ENCODE peak calls at places on chromosome X, in ten cellular contexts. L is Right ventricle myocardium inferior; I is GM12891; Z is activated naive CD4-positive, alpha-beta T cell; N is transverse colon; A is GM06990; H is brain microvascular endothelial cell; V is NCI-H1092; X is fibroblast of lung; T is posterior cingulate gyrus. O is an unnamed sample.

GRCh38 chrX:51894697-51895336 is 1.4 kb downstream of the MAGED1 start:
- DNase-seq in L (no peak), I (peak; percentile 27), Z (no peak), T (no peak), X (peak; percentile 42), N (peak; percentile 27), A (peak; percentile 31), V (peak; percentile 13), H (no peak), O (no peak)

GRCh38 chrX:49176421-49177326 is 5.0 kb downstream of the PLP2 start:
- DNase-seq in V (no peak), X (no peak), A (no peak), I (no peak), T (no peak), L (no peak), Z (no peak), H (no peak), N (no peak), O (no peak)

GRCh38 chrX:14356401-14356800 is 172.9 kb upstream of the GLRA2 start:
- DNase-seq in I (no peak), X (peak; percentile 1), H (peak; percentile 61), Z (no peak), V (no peak), N (no peak), T (no peak), A (no peak), L (no peak), O (no peak)

GRCh38 chrX:24100713-24101112 is 46.0 kb downstream of the EIF2S3 start:
- DNase-seq in T (no peak), V (no peak), H (peak; percentile 63), L (no peak), A (no peak), I (no peak), X (peak; percentile 68), Z (no peak), N (no peak), O (no peak)

GRCh38 chrX:35696760-35697234 is 101.3 kb upstream of the MAGEB16 start:
- DNase-seq in Z (no peak), N (no peak), V (no peak), T (no peak), A (no peak), X (no peak), I (no peak), L (no peak), H (no peak), O (no peak)

GRCh38 chrX:15277594-15277993 is 7.7 kb upstream of the ASB9 start:
- DNase-seq in A (no peak), I (no peak), V (no peak), T (no peak), X (no peak), N (no peak), L (no peak), Z (no peak), H (no peak), O (no peak)

GRCh38 chrX:23667239-23668177 is at the start of gene PRDX4:
- DNase-seq in Z (peak; percentile 35), N (peak; percentile 90), I (peak; percentile 52), V (peak; percentile 83), H (peak; percentile 78), T (peak; percentile 71), X (peak; percentile 81), A (peak; percentile 93), L (peak; percentile 95), O (no peak)

GRCh38 chrX:48648299-48648698 is 35.3 kb upstream of the WAS start:
- DNase-seq in T (no peak), A (no peak), I (no peak), H (peak; percentile 12), Z (no peak), L (no peak), X (peak; percentile 46), N (peak; percentile 21), V (peak; percentile 28), O (no peak)

GRCh38 chrX:101619336-101619735 is 1.5 kb upstream of the ARMCX6 start:
- DNase-seq in I (no peak), H (no peak), T (no peak), X (peak; percentile 53), L (no peak), Z (no peak), A (no peak), V (no peak), N (no peak), O (peak; percentile 10)

GRCh38 chrX:47483310-47484268 is 567 bp upstream of the ZNF41 start:
- DNase-seq in T (no peak), N (peak; percentile 16), H (no peak), Z (no peak), A (peak; percentile 17), L (peak; percentile 66), I (no peak), V (peak; percentile 22), X (peak; percentile 50), O (no peak)

GRCh38 chrX:28693101-28693500 is 105.9 kb downstream of the IL1RAPL1 start:
- DNase-seq in I (no peak), N (no peak), A (no peak), Z (no peak), H (no peak), X (no peak), T (no peak), V (no peak), L (no peak), O (no peak)

GRCh38 chrX:136856527-136856926 is 24.0 kb downstream of the RBMX start:
- DNase-seq in Z (no peak), X (no peak), L (no peak), N (no peak), A (no peak), V (no peak), T (no peak), I (no peak), H (no peak), O (no peak)

GRCh38 chrX:45445745-45446412 is 245.2 kb upstream of the DIPK2B start:
- DNase-seq in X (peak; percentile 89), L (no peak), V (no peak), I (no peak), A (no peak), N (no peak), T (no peak), Z (no peak), H (peak; percentile 45), O (no peak)

GRCh38 chrX:17860811-17861495 is at the start of gene RAI2:
- DNase-seq in N (peak; percentile 22), T (no peak), X (no peak), V (no peak), H (no peak), I (peak; percentile 2), Z (no peak), L (peak; percentile 64), A (no peak), O (no peak)

GRCh38 chrX:148380614-148381561 is 119.5 kb upstream of the AFF2 start:
- DNase-seq in X (peak; percentile 32), I (no peak), N (peak; percentile 11), Z (no peak), T (no peak), V (no peak), L (no peak), H (no peak), A (peak; percentile 46), O (no peak)

GRCh38 chrX:71917621-71918341 is 7.1 kb downstream of the NHSL2 start:
- DNase-seq in T (no peak), V (no peak), H (no peak), A (no peak), N (no peak), I (no peak), X (peak; percentile 74), Z (no peak), L (no peak), O (no peak)

GRCh38 chrX:122771933-122772332 is 412.1 kb upstream of the GRIA3 start:
- DNase-seq in N (no peak), I (no peak), L (no peak), X (no peak), A (no peak), V (no peak), H (no peak), Z (no peak), T (no peak), O (no peak)

GRCh38 chrX:30170900-30171299 is 44.5 kb upstream of the MAGEB2 start:
- DNase-seq in N (no peak), Z (no peak), T (no peak), I (no peak), A (no peak), H (no peak), L (no peak), X (no peak), V (no peak), O (no peak)

GRCh38 chrX:16547644-16548043 is 102.3 kb upstream of the S100G start:
- DNase-seq in T (no peak), Z (no peak), H (no peak), A (no peak), I (no peak), L (no peak), X (no peak), V (no peak), N (no peak), O (no peak)

GRCh38 chrX:14670819-14671218 is 141.5 kb downstream of the GLRA2 start:
- DNase-seq in L (no peak), H (no peak), Z (no peak), V (no peak), I (no peak), N (no peak), A (peak; percentile 51), T (no peak), X (no peak), O (no peak)

GRCh38 chrX:30147996-30148643 is 67.2 kb upstream of the MAGEB2 start:
- DNase-seq in H (no peak), L (no peak), V (no peak), Z (no peak), A (no peak), X (no peak), T (no peak), I (no peak), N (no peak), O (no peak)

GRCh38 chrX:154450312-154450711 is 6.4 kb downstream of the FAM50A start:
- DNase-seq in N (no peak), Z (no peak), L (no peak), X (no peak), T (no peak), A (no peak), I (no peak), V (no peak), H (no peak), O (no peak)

GRCh38 chrX:72466493-72466892 is 106.2 kb downstream of the HDAC8 start:
- DNase-seq in X (no peak), A (no peak), N (no peak), L (no peak), V (no peak), I (no peak), T (no peak), H (no peak), Z (no peak), O (no peak)

GRCh38 chrX:57121162-57121741 is at the start of gene SPIN2B:
- DNase-seq in T (peak; percentile 66), I (peak; percentile 68), V (peak; percentile 80), H (peak; percentile 73), N (peak; percentile 83), L (peak; percentile 86), A (peak; percentile 79), Z (peak; percentile 33), X (peak; percentile 84), O (no peak)

GRCh38 chrX:132622130-132622529 is 133.3 kb upstream of the MBNL3 start:
- DNase-seq in H (peak; percentile 73), T (no peak), A (no peak), N (no peak), L (no peak), Z (no peak), I (no peak), X (peak; percentile 71), V (no peak), O (no peak)

GRCh38 chrX:10634681-10635161 is 14.3 kb upstream of the MID1 start:
- DNase-seq in Z (no peak), L (no peak), N (no peak), V (no peak), H (peak; percentile 91), A (no peak), T (no peak), I (no peak), X (peak; percentile 95), O (no peak)

GRCh38 chrX:112840382-112841113 is at the start of gene AMOT:
- DNase-seq in Z (peak; percentile 2), A (peak; percentile 55), L (peak; percentile 83), H (peak; percentile 11), X (peak; percentile 75), I (peak; percentile 31), N (peak; percentile 82), T (peak; percentile 70), V (peak; percentile 82), O (no peak)

GRCh38 chrX:41043950-41044349 is 41.3 kb upstream of the USP9X start:
- DNase-seq in Z (no peak), A (no peak), N (no peak), H (peak; percentile 57), I (no peak), L (no peak), X (peak; percentile 71), T (no peak), V (no peak), O (no peak)

O was measured in NCI-H187 treated with DMSO at 0.1 percent for 48 hours.